ENCODE peak calls at places on chromosomes 5 and 9, in six cellular contexts. B is A549; N is AG04449; Y is fibroblast of mammary gland; Z is CD8-positive, alpha-beta T cell; W is H1. P is an unnamed sample.

GRCh38 chr5:147805030-147805454 is 22.5 kb upstream of the JAKMIP2 start:
- DNase-seq in W (no peak), Z (peak), Y (no peak), B (no peak), N (no peak), P (peak)

GRCh38 chr9:70480405-70480980 is 66.0 kb upstream of the KLF9 start:
- DNase-seq in W (no peak), N (no peak), B (no peak), Z (no peak), Y (peak), P (peak)

GRCh38 chr5:120538644-120539043 is 74.5 kb downstream of the PRR16 start:
- DNase-seq in N (no peak), W (no peak), Y (peak), B (no peak), Z (no peak), P (peak)

GRCh38 chr5:53041071-53041692 is 52.0 kb downstream of the ITGA2 start:
- DNase-seq in B (no peak), Z (no peak), W (no peak), Y (no peak), N (no peak), P (peak)

GRCh38 chr5:58871648-58872242 is 288.9 kb downstream of the RAB3C start:
- DNase-seq in Z (no peak), W (no peak), Y (peak), N (no peak), B (peak), P (peak)

GRCh38 chr9:21996438-21996837 is 1.8 kb downstream of the CDKN2B-AS1 start:
- DNase-seq in N (no peak), Y (no peak), W (no peak), B (no peak), Z (no peak), P (no peak)

GRCh38 chr9:125681086-125681622 is 25.9 kb downstream of the MAPKAP1 start:
- DNase-seq in Y (no peak), Z (no peak), W (no peak), N (no peak), B (no peak), P (no peak)

GRCh38 chr9:130407916-130408659 is 36.7 kb upstream of the ASS1 start:
- DNase-seq in Z (no peak), B (no peak), Y (no peak), W (no peak), N (no peak), P (no peak)

GRCh38 chr5:113204525-113205161 is 228.0 kb downstream of the DCP2 start:
- DNase-seq in W (no peak), N (no peak), B (no peak), Y (peak), Z (no peak), P (peak)

GRCh38 chr9:70488793-70489105 is 74.3 kb upstream of the KLF9 start:
- DNase-seq in Z (no peak), B (no peak), Y (no peak), W (no peak), N (no peak), P (peak)

GRCh38 chr5:176636426-176636825 is 6.0 kb downstream of the EIF4E1B start:
- DNase-seq in Z (no peak), N (no peak), Y (no peak), W (no peak), B (no peak), P (peak)

GRCh38 chr5:55675119-55675518 is 37.0 kb downstream of the SLC38A9 start:
- DNase-seq in W (no peak), Y (no peak), B (no peak), Z (no peak), N (no peak), P (no peak)

GRCh38 chr5:36658016-36658415 is 51.6 kb downstream of the SLC1A3 start:
- DNase-seq in Y (no peak), W (no peak), B (no peak), N (no peak), Z (no peak), P (no peak)

GRCh38 chr9:92727716-92728700 is 36.6 kb downstream of the BICD2 start:
- DNase-seq in N (no peak), B (no peak), W (peak), Y (no peak), Z (no peak), P (no peak)

GRCh38 chr5:58411372-58411771 is 48.5 kb downstream of the PLK2 start:
- DNase-seq in Y (no peak), B (peak), N (no peak), Z (no peak), W (no peak), P (no peak)

GRCh38 chr5:151155149-151155776 is 2.3 kb downstream of the ANXA6 start:
- DNase-seq in N (no peak), W (no peak), B (no peak), Y (peak), Z (peak), P (peak)

GRCh38 chr5:38189031-38189632 is 69.2 kb upstream of the EGFLAM start:
- DNase-seq in N (no peak), Y (no peak), B (no peak), Z (no peak), W (no peak), P (peak)

GRCh38 chr9:131105952-131106351 is 9.6 kb downstream of the AIF1L start:
- DNase-seq in B (no peak), N (no peak), W (no peak), Y (no peak), Z (no peak), P (no peak)

GRCh38 chr9:136339173-136339957 is 12.0 kb downstream of the GPSM1 start:
- DNase-seq in Z (no peak), Y (peak), B (peak), N (no peak), W (peak), P (peak)

GRCh38 chr5:27462936-27463335 is 424.6 kb upstream of the CDH9 start:
- DNase-seq in Z (no peak), N (no peak), W (no peak), Y (no peak), B (no peak), P (no peak)

GRCh38 chr5:111453747-111454146 is 58.6 kb downstream of the STARD4 start:
- DNase-seq in Y (peak), Z (no peak), B (peak), N (no peak), W (no peak), P (peak)

GRCh38 chr5:178387061-178387855 is 154.7 kb upstream of the PHYKPL start:
- DNase-seq in B (no peak), N (no peak), Z (no peak), Y (no peak), W (no peak), P (no peak)

GRCh38 chr9:99078731-99079130 is 26.2 kb upstream of the TGFBR1 start:
- DNase-seq in B (no peak), Z (no peak), N (no peak), Y (no peak), W (no peak), P (no peak)

GRCh38 chr5:123819818-123820217 is 307.8 kb downstream of the CSNK1G3 start:
- DNase-seq in Y (peak), N (peak), W (no peak), Z (no peak), B (peak), P (peak)

GRCh38 chr5:93511445-93511844 is 69.6 kb downstream of the NR2F1-AS1 start:
- DNase-seq in Y (no peak), W (no peak), B (no peak), Z (no peak), N (no peak), P (no peak)

GRCh38 chr9:96057155-96057554 is 181.7 kb downstream of the ERCC6L2 start:
- DNase-seq in W (no peak), B (no peak), N (no peak), Y (peak), Z (no peak), P (no peak)

GRCh38 chr9:83451308-83451707 is 86.9 kb downstream of the FRMD3 start:
- DNase-seq in N (no peak), Z (no peak), Y (no peak), W (no peak), B (no peak), P (no peak)

GRCh38 chr9:108655818-108656217 is 200.0 kb downstream of the ACTL7B start:
- DNase-seq in W (no peak), B (no peak), N (no peak), Z (no peak), Y (no peak), P (no peak)

DNA sequence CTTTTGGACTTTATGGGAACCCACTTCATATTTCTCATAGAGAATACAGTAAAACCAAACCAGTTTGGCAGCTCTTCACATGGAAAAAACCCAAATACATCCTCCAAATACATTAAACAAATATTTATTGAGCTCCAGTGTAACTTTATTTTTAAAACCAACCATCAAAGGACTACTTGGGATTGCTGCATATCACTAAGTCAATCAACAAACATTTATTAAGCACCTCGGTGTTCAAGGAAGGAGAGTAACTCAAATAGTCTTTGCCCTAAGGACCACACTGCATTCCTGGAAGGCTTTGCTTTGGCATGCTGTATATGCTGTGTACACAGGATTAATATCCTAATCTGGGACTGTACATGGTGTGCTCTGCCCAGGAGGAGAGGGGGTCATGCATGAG is 11.2 kb downstream of the VDAC1 start:
- DNase-seq in B (no peak), Z (no peak), N (no peak), Y (no peak), W (no peak), P (no peak)
- H3K4me3 ChIP-seq in B (no peak), Z (no peak), N (no peak), Y (no peak), W (no peak), P (no peak)

GRCh38 chr5:107352576-107352975 is 318.2 kb downstream of the EFNA5 start:
- DNase-seq in W (no peak), N (no peak), Z (no peak), Y (no peak), B (no peak), P (no peak)
- TF ChIP-seq CTCF in W (peak), N (no peak), Z (no peak), Y (no peak), B (no peak), P (no peak)

GRCh38 chr9:12817702-12818101 is 42.9 kb downstream of the LURAP1L start:
- DNase-seq in W (no peak), B (peak), Y (peak), Z (no peak), N (no peak), P (peak)

GRCh38 chr9:12815895-12816294 is 41.1 kb downstream of the LURAP1L start:
- DNase-seq in N (no peak), Z (no peak), W (no peak), Y (peak), B (peak), P (peak)

GRCh38 chr9:12819436-12820185 is 44.8 kb downstream of the LURAP1L start:
- DNase-seq in N (no peak), B (peak), W (peak), Z (no peak), Y (peak), P (peak)

GRCh38 chr9:12816656-12817101 is 41.9 kb downstream of the LURAP1L start:
- DNase-seq in Y (no peak), B (peak), N (no peak), W (no peak), Z (no peak), P (no peak)

DNA sequence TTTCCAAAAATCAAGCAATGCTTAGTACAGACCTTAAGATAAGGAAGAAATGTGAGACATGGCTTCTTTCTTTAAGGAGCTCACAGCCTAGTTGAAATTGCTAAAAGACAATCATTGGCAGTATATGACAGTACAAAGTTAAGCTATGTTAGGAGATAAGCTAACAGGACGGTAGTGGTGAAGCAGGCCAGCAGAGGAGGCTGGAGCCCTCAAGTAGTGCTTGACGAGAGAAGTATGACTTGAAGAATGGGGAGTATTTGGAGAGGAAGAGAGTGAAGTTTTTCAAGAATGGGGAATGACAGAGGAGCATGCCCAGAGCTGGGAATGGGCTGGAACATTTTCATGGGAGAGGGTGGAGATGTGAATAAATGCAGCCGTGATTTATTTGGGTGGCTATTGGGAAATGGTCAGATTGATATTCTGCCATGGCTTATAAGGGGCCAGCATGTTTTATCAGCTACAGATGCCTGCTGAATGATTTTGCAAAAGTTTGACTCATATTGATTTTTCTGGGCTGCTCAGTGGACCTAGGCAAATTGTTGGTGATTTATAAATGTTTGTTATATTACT is 43.7 kb downstream of the LURAP1L start:
- DNase-seq in N (no peak), W (no peak), Z (no peak), Y (peak), B (peak), P (peak)
- H3K4me3 ChIP-seq in N (no peak), W (no peak), Z (no peak), Y (no peak), B (peak), P (no peak)

GRCh38 chr5:4116834-4117233 is 521.2 kb downstream of the IRX1 start:
- DNase-seq in Y (peak), B (no peak), Z (no peak), W (no peak), N (no peak), P (no peak)
- TF ChIP-seq CTCF in Y (no peak), B (no peak), Z (no peak), W (no peak), N (no peak), P (no peak)

GRCh38 chr5:116577064-116577788 is 2.6 kb upstream of the SEMA6A start:
- DNase-seq in B (no peak), Z (no peak), Y (no peak), N (no peak), W (no peak), P (no peak)
- H3K4me3 ChIP-seq in B (no peak), Z (no peak), Y (no peak), N (no peak), W (peak), P (no peak)

GRCh38 chr5:73121109-73121443 is 701 bp downstream of the TMEM171 start:
- DNase-seq in W (no peak), B (no peak), Z (no peak), N (no peak), Y (peak), P (no peak)
- TF ChIP-seq CTCF in W (no peak), B (no peak), Z (no peak), N (no peak), Y (no peak), P (no peak)

GRCh38 chr9:128788445-128788844 is 1.4 kb downstream of the TBC1D13 start:
- DNase-seq in N (no peak), B (no peak), Y (no peak), W (no peak), Z (no peak), P (no peak)
- H3K4me3 ChIP-seq in N (peak), B (peak), Y (peak), W (peak), Z (no peak), P (peak)

DNA sequence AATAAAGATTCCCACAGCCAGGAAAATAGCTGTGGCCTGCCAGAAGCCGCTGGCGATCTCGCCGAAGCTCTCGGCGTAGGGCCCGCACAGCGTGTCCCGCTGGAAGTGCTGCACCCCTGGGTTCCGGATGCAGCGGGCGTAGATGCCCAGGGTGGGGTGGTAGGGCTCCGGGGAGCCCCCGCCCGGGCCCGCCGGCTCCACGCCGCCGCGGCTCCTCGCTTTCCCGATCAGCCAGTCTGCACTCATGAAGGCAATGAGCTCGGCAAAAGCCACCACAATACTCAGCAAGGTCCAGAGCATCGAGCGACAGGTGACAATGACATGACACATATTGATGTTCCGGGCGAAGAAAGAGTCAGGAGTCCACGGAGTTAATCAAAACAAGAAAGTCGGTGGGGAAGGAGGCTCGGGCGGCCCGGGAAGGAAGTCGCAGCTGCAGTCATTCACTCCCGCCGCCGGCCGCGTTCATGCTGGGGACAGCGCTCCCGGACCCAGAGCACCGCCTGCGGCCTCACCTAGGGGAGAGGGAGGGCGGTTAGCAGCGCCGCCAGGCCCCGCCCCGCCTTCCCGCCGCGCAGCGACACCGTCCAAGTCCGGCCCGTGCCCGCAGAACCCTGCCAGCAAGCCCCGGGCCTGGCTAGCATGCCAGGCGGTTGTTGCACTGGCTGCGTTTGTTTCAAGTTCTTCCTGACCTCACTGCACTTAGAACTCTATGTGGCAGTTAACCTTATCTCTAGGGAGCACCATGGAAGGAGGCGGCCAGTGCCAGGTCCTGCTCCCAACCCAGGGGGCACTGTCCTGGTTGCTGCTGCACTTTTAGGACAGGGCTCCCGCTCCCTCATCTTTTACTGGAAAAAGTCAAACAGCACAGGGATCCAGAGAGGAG is 138.4 kb downstream of the LHFPL2 start:
- DNase-seq in W (peak), B (no peak), Y (no peak), N (no peak), Z (no peak), P (no peak)
- TF ChIP-seq CTCF in W (no peak), B (no peak), Y (peak), N (no peak), Z (no peak), P (peak)

GRCh38 chr9:124005372-124005771 is 6.2 kb upstream of the LHX2 start:
- DNase-seq in Y (no peak), W (peak), Z (no peak), N (no peak), B (no peak), P (no peak)

GRCh38 chr9:124007468-124008306 is 3.9 kb upstream of the LHX2 start:
- DNase-seq in N (no peak), B (no peak), W (no peak), Y (no peak), Z (no peak), P (no peak)

GRCh38 chr9:124007157-124007460 is 4.5 kb upstream of the LHX2 start:
- DNase-seq in W (peak), B (no peak), Z (no peak), N (no peak), Y (no peak), P (no peak)

GRCh38 chr9:124008307-124008854 is 3.2 kb upstream of the LHX2 start:
- DNase-seq in Y (no peak), N (no peak), W (peak), Z (no peak), B (no peak), P (no peak)

GRCh38 chr9:124006448-124007156 is 5.0 kb upstream of the LHX2 start:
- DNase-seq in B (no peak), Y (no peak), Z (no peak), N (no peak), W (no peak), P (no peak)
- H3K4me3 ChIP-seq in B (no peak), Y (no peak), Z (no peak), N (no peak), W (no peak), P (no peak)

P was measured in fibroblast of villous mesenchyme.